ENCODE peak calls at places on chromosomes 2 and 18, in eight cellular contexts. V is heart right ventricle; P is esophagus squamous epithelium; O is HL-60; R is CD4-positive, alpha-beta T cell; F is aorta; M is heart left ventricle; D is bronchial epithelial cell. K is an unnamed sample. For H3K27me3, the result is how much of the 10 kb centered on the place peaks cover.

GRCh38 chr2:885230-886071 is 65.2 kb upstream of the SNTG2 start:
- DNase-seq in V (no peak), P (no peak), O (no peak), R (no peak), F (no peak), M (no peak), D (no peak), K (no peak)

GRCh38 chr2:45755585-45756330 is 104.3 kb downstream of the PRKCE start:
- DNase-seq in V (no peak), P (no peak), O (no peak), R (no peak), F (no peak), M (no peak), D (no peak), K (no peak)

GRCh38 chr2:170073288-170073687 is 104.7 kb upstream of the MYO3B start:
- DNase-seq in V (peak), P (no peak), O (no peak), R (no peak), F (peak), M (no peak), D (peak), K (peak)

GRCh38 chr2:112483047-112483473 is 1.1 kb downstream of the TTL start:
- DNase-seq in V (no peak), P (no peak), O (peak), R (no peak), F (no peak), M (no peak), D (peak), K (peak)

GRCh38 chr2:237714690-237715458 is 83.7 kb upstream of the RBM44 start:
- DNase-seq in V (no peak), P (no peak), O (no peak), R (no peak), F (peak), M (no peak), D (peak), K (no peak)

GRCh38 chr2:113117594-113118262 is 9.7 kb upstream of the IL1RN start:
- DNase-seq in V (no peak), P (peak), O (no peak), R (no peak), F (no peak), M (no peak), D (peak), K (no peak)

GRCh38 chr2:171086352-171087290 is 74.1 kb downstream of the TLK1 start:
- DNase-seq in V (peak), P (no peak), O (no peak), R (peak), F (no peak), M (no peak), D (peak), K (no peak)

GRCh38 chr2:24423095-24423494 is 62.8 kb upstream of the ITSN2 start:
- DNase-seq in V (no peak), P (no peak), O (no peak), R (no peak), F (no peak), M (no peak), D (no peak), K (no peak)

GRCh38 chr2:242020196-242021004 is 150.9 kb downstream of the RTP5 start:
- DNase-seq in V (peak), P (no peak), O (no peak), R (no peak), F (no peak), M (no peak), D (no peak), K (peak)

GRCh38 chr18:73007195-73007934 is 139.6 kb upstream of the NETO1 start:
- DNase-seq in V (no peak), P (no peak), O (no peak), R (no peak), F (no peak), M (no peak), D (peak), K (no peak)

GRCh38 chr2:71787476-71788185 is 334.3 kb downstream of the DYSF start:
- DNase-seq in V (no peak), P (no peak), O (no peak), R (no peak), F (no peak), M (no peak), D (no peak), K (no peak)

GRCh38 chr2:2233171-2233826 is 97.8 kb downstream of the MYT1L start:
- DNase-seq in V (no peak), P (no peak), O (no peak), R (no peak), F (no peak), M (no peak), D (no peak), K (no peak)

GRCh38 chr18:9824474-9824832 is 61.3 kb upstream of the TXNDC2 start:
- DNase-seq in V (peak), P (no peak), O (no peak), R (no peak), F (peak), M (no peak), D (no peak), K (no peak)

GRCh38 chr2:34291076-34291475 is 692.0 kb upstream of the FAM98A start:
- DNase-seq in V (no peak), P (no peak), O (no peak), R (no peak), F (no peak), M (no peak), D (no peak), K (no peak)

GRCh38 chr2:122707224-122707824 is 951.9 kb downstream of the TSN start:
- DNase-seq in V (no peak), P (no peak), O (no peak), R (no peak), F (no peak), M (no peak), D (no peak), K (no peak)

GRCh38 chr2:90209806-90210205 is 1518.3 kb downstream of the RPIA start:
- DNase-seq in V (no peak), P (no peak), O (no peak), R (no peak), F (no peak), M (no peak), D (no peak), K (no peak)

GRCh38 chr2:239889641-239890055 is 135.5 kb downstream of the NDUFA10 start:
- DNase-seq in V (peak), P (no peak), O (no peak), R (no peak), F (no peak), M (no peak), D (no peak), K (peak)

GRCh38 chr18:7678801-7679200 is 111.7 kb downstream of the PTPRM start:
- DNase-seq in V (no peak), P (no peak), O (no peak), R (no peak), F (no peak), M (no peak), D (no peak), K (no peak)

GRCh38 chr2:117771969-117772630 is 42.4 kb upstream of the DDX18 start:
- DNase-seq in V (no peak), P (no peak), O (no peak), R (no peak), F (no peak), M (no peak), D (peak), K (no peak)

GRCh38 chr2:206477296-206477695 is 34.0 kb downstream of the ADAM23 start:
- DNase-seq in V (no peak), P (no peak), O (no peak), R (no peak), F (no peak), M (no peak), D (peak), K (no peak)

GRCh38 chr2:75064691-75065396 is 106.4 kb downstream of the POLE4 start:
- DNase-seq in V (no peak), P (no peak), O (no peak), R (peak), F (peak), M (peak), D (peak), K (peak)

GRCh38 chr18:74378179-74378682 is 62.6 kb downstream of the C18orf63 start:
- DNase-seq in V (no peak), P (no peak), O (no peak), R (no peak), F (peak), M (no peak), D (no peak), K (no peak)

DNA sequence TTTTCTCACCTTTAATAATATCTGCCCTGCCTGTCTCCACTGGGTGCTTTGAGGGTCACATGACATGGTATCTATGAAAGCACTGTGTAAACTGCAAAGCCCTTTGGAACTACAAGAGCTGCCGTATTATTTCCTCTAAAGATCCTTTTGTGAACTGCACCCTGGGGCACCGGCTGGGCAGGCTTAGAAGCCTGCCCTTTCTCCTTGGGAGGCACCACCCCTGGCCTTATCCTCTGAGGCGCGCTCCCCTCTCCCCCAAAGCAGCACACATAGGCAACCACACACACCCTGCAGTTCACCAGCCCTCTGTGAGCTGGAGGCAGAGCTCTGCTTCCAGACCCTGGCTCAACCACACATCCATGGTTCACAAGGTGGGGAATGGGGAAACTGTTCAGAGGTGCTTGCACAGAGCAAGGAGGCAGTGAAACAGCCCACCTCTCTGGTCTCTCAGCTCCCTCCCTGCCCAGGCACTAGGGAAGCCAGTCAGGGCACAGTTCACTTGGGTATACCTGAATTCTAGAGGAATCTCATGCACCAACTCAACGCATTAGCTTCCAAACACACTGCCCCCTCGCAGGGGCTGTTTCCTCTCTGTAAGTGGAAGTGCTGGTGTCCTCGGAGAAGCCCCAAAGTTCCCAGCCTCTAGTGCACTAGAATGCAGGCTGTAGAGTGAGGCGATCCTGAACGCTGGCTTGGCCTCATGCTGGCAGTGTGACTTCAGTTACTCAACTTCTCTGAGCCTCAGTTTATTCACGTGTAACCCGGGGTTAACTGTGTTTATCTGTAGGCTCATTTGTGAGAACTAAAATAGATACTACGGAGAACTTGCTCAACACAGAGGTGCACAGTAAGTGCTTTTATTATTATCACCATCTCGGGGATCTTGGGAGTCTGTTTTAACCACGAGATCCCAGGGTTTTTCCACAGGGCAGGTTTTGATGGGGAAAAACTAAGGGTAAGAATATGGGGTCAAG is 11.1 kb downstream of the SIGLEC15 start:
- DNase-seq in V (no peak), P (no peak), O (no peak), R (no peak), F (no peak), M (peak), D (no peak), K (no peak)
- H3K27me3 ChIP-seq in V (half or more), P (under half), O (under half), R (under half), F (under half), M (under half), D (under half), K (under half)

GRCh38 chr2:146992466-146992865 is 852.4 kb upstream of the ACVR2A start:
- DNase-seq in V (no peak), P (no peak), O (no peak), R (no peak), F (no peak), M (no peak), D (peak), K (no peak)

GRCh38 chr2:147002256-147002655 is 842.6 kb upstream of the ACVR2A start:
- DNase-seq in V (no peak), P (no peak), O (no peak), R (no peak), F (no peak), M (no peak), D (no peak), K (no peak)

GRCh38 chr2:146997945-146998344 is 846.9 kb upstream of the ACVR2A start:
- DNase-seq in V (no peak), P (no peak), O (no peak), R (no peak), F (no peak), M (no peak), D (peak), K (no peak)

GRCh38 chr2:146994246-146994645 is 850.6 kb upstream of the ACVR2A start:
- DNase-seq in V (no peak), P (no peak), O (no peak), R (no peak), F (no peak), M (no peak), D (no peak), K (no peak)

GRCh38 chr2:146997488-146997887 is 847.3 kb upstream of the ACVR2A start:
- DNase-seq in V (no peak), P (no peak), O (no peak), R (no peak), F (no peak), M (no peak), D (no peak), K (no peak)
- H3K27me3 ChIP-seq in V (under half), P (under half), O (under half), R (under half), F (under half), M (under half), D (under half), K (under half)

DNA sequence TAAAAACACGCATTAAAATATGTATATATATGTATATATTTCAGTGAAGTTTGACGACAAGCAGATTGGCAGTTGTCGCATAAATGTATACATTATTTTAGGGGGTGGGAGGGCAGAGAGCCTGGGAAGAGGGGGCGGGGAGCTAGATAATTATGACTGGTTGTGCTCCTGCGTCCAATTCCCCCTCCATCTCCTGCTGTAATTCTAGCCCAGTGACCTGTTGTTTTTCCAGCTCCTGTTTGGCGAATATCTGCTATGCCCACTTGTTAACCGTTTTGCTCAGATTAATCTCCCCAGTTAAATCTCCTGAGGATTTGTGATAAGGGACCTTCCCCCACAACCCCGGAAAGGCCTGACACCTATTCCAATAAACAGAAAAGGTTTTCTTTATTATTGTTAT is 684 bp downstream of the UNC80 start:
- DNase-seq in V (no peak), P (no peak), O (no peak), R (no peak), F (no peak), M (no peak), D (no peak), K (peak)
- H3K27me3 ChIP-seq in V (under half), P (under half), O (under half), R (under half), F (under half), M (under half), D (under half), K (under half)

DNA sequence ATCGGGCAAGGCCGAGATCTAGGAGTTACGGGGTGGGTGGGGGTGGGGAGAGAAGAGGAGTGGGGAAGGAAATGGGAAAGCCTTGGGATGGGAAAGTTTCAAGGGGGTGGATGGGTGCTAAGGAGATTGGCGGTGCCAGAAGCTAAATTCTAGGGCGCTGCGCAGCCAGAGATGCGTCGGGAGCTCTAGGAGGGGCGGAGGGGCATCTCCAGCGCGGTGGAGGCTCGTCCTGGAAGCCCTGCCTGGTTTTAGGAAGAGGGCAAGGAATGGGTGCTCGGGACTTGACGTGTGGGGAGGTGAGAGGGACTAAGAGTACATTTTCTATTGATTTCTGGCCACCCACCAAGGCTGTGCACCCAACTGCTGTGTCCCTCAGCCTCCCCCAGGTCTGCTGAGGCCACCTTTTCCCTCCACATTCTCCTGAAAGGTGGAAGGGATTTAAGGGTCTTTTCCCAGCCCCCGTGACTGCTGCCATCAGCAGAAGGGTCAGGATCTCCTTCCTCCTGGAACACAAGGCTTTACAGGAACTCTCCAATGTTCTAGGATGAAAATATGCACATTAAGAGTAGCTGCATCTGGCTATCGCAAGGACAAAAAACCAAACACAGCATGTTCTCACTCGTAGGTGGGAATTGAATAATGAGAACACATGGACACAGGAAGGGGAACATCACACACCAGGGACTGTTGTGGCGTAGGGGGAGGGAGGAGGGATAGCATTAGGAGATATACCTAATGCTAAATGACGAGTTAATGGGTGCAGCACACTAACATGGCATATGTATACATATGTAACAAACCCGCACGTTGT is 1.4 kb downstream of the C2orf72 start:
- DNase-seq in V (no peak), P (no peak), O (no peak), R (no peak), F (no peak), M (no peak), D (no peak), K (no peak)
- H3K27me3 ChIP-seq in V (half or more), P (under half), O (under half), R (half or more), F (under half), M (half or more), D (under half), K (under half)

DNA sequence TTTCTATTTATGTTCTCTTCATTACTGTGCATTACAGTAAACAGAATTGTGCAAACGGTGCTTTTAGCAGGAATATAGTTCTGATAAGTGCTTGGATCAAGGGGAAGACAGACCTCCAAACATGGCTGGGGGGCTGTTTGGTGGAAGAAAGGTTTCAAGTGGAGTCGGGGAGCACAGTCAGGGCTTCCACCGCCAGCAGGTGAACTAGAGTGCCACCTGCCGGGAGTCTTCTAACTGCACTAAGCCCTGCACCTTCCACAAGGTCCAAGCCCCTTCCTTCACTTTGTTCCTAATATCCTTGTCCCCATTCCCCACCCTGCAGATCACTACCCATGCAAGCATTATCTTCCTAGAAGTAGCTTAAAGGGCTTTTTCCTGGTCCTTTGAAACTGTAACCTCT is 11.1 kb downstream of the ONECUT2 start:
- DNase-seq in V (no peak), P (no peak), O (no peak), R (no peak), F (no peak), M (no peak), D (peak), K (no peak)
- H3K27me3 ChIP-seq in V (half or more), P (under half), O (under half), R (half or more), F (under half), M (half or more), D (under half), K (half or more)